ENCODE peak calls at places on chromosomes 7 and 10, in ten cellular contexts. One of them, this sample, is unnamed.

GRCh38 chr7:155764432-155764798 is 47.8 kb downstream of the SHH start:
- DNase-seq in H1: no peak
- DNase-seq in IMR-90: no peak
- DNase-seq in GM23248: no peak
- DNase-seq in fibroblast of lung: no peak
- DNase-seq in astrocyte: no peak
- DNase-seq in HepG2: no peak
- DNase-seq in GM12878: no peak
- DNase-seq in DND-41: peak; percentile 84
- DNase-seq in SK-N-SH: no peak
- DNase-seq in this sample: no peak

GRCh38 chr10:77970869-77971803 is 44.6 kb upstream of the DLG5 start:
- DNase-seq in H1: no peak
- DNase-seq in IMR-90: peak; percentile 98
- DNase-seq in GM23248: peak; percentile 95
- DNase-seq in fibroblast of lung: peak; percentile 95
- DNase-seq in astrocyte: peak; percentile 94
- DNase-seq in HepG2: peak; percentile 92
- DNase-seq in GM12878: no peak
- DNase-seq in DND-41: peak; percentile 16
- DNase-seq in SK-N-SH: peak; percentile 68
- DNase-seq in this sample: peak; percentile 83

GRCh38 chr10:44422153-44422552 is 37.3 kb upstream of the CXCL12 start:
- DNase-seq in H1: no peak
- DNase-seq in IMR-90: no peak
- DNase-seq in GM23248: no peak
- DNase-seq in fibroblast of lung: no peak
- DNase-seq in astrocyte: no peak
- DNase-seq in HepG2: no peak
- DNase-seq in GM12878: no peak
- DNase-seq in DND-41: no peak
- DNase-seq in SK-N-SH: no peak
- DNase-seq in this sample: no peak

GRCh38 chr10:26543567-26544306 is 105.6 kb downstream of the APBB1IP start:
- DNase-seq in H1: no peak
- DNase-seq in IMR-90: no peak
- DNase-seq in GM23248: no peak
- DNase-seq in fibroblast of lung: no peak
- DNase-seq in astrocyte: no peak
- DNase-seq in HepG2: no peak
- DNase-seq in GM12878: peak; percentile 41
- DNase-seq in DND-41: no peak
- DNase-seq in SK-N-SH: no peak
- DNase-seq in this sample: no peak

GRCh38 chr7:100827330-100828226 is at the start of gene EPHB4:
- DNase-seq in H1: no peak
- DNase-seq in IMR-90: peak; percentile 86
- DNase-seq in GM23248: peak; percentile 77
- DNase-seq in fibroblast of lung: peak; percentile 88
- DNase-seq in astrocyte: peak; percentile 80
- DNase-seq in HepG2: peak; percentile 90
- DNase-seq in GM12878: no peak
- DNase-seq in DND-41: no peak
- DNase-seq in SK-N-SH: peak; percentile 88
- DNase-seq in this sample: peak; percentile 92

GRCh38 chr10:74058071-74058470 is 60.2 kb downstream of the VCL start:
- DNase-seq in H1: no peak
- DNase-seq in IMR-90: no peak
- DNase-seq in GM23248: no peak
- DNase-seq in fibroblast of lung: no peak
- DNase-seq in astrocyte: no peak
- DNase-seq in HepG2: no peak
- DNase-seq in GM12878: no peak
- DNase-seq in DND-41: peak; percentile 57
- DNase-seq in SK-N-SH: no peak
- DNase-seq in this sample: no peak

GRCh38 chr7:91565499-91566331 is 301.5 kb downstream of the FZD1 start:
- DNase-seq in H1: no peak
- DNase-seq in IMR-90: no peak
- DNase-seq in GM23248: peak; percentile 53
- DNase-seq in fibroblast of lung: peak; percentile 63
- DNase-seq in astrocyte: peak; percentile 52
- DNase-seq in HepG2: peak; percentile 95
- DNase-seq in GM12878: no peak
- DNase-seq in DND-41: no peak
- DNase-seq in SK-N-SH: peak; percentile 44
- DNase-seq in this sample: no peak

GRCh38 chr7:93013471-93014061 is 104.2 kb downstream of the SAMD9 start:
- DNase-seq in H1: no peak
- DNase-seq in IMR-90: peak; percentile 66
- DNase-seq in GM23248: no peak
- DNase-seq in fibroblast of lung: peak; percentile 20
- DNase-seq in astrocyte: no peak
- DNase-seq in HepG2: no peak
- DNase-seq in GM12878: no peak
- DNase-seq in DND-41: no peak
- DNase-seq in SK-N-SH: no peak
- DNase-seq in this sample: no peak

GRCh38 chr7:2045559-2046405 is 187.0 kb downstream of the MAD1L1 start:
- DNase-seq in H1: no peak
- DNase-seq in IMR-90: no peak
- DNase-seq in GM23248: no peak
- DNase-seq in fibroblast of lung: no peak
- DNase-seq in astrocyte: no peak
- DNase-seq in HepG2: no peak
- DNase-seq in GM12878: no peak
- DNase-seq in DND-41: no peak
- DNase-seq in SK-N-SH: peak; percentile 24
- DNase-seq in this sample: peak; percentile 63

GRCh38 chr10:27986831-27987230 is 12.0 kb downstream of the ODAD2 start:
- DNase-seq in H1: no peak
- DNase-seq in IMR-90: no peak
- DNase-seq in GM23248: no peak
- DNase-seq in fibroblast of lung: no peak
- DNase-seq in astrocyte: no peak
- DNase-seq in HepG2: no peak
- DNase-seq in GM12878: no peak
- DNase-seq in DND-41: no peak
- DNase-seq in SK-N-SH: no peak
- DNase-seq in this sample: no peak

GRCh38 chr10:55215699-55216098 is 414.7 kb upstream of the PCDH15 start:
- DNase-seq in H1: no peak
- DNase-seq in IMR-90: no peak
- DNase-seq in GM23248: no peak
- DNase-seq in fibroblast of lung: no peak
- DNase-seq in astrocyte: no peak
- DNase-seq in HepG2: no peak
- DNase-seq in GM12878: no peak
- DNase-seq in DND-41: no peak
- DNase-seq in SK-N-SH: no peak
- DNase-seq in this sample: no peak

GRCh38 chr10:63637833-63638443 is 116.7 kb downstream of the REEP3 start:
- DNase-seq in H1: no peak
- DNase-seq in IMR-90: no peak
- DNase-seq in GM23248: no peak
- DNase-seq in fibroblast of lung: no peak
- DNase-seq in astrocyte: no peak
- DNase-seq in HepG2: no peak
- DNase-seq in GM12878: no peak
- DNase-seq in DND-41: no peak
- DNase-seq in SK-N-SH: no peak
- DNase-seq in this sample: no peak

GRCh38 chr10:60387531-60387930 is 2.1 kb downstream of the ANK3 start:
- DNase-seq in H1: no peak
- DNase-seq in IMR-90: no peak
- DNase-seq in GM23248: no peak
- DNase-seq in fibroblast of lung: no peak
- DNase-seq in astrocyte: no peak
- DNase-seq in HepG2: no peak
- DNase-seq in GM12878: no peak
- DNase-seq in DND-41: no peak
- DNase-seq in SK-N-SH: no peak
- DNase-seq in this sample: no peak

GRCh38 chr10:60390224-60390626 is 550 bp upstream of the ANK3 start:
- DNase-seq in H1: no peak
- DNase-seq in IMR-90: peak; percentile 70
- DNase-seq in GM23248: peak; percentile 8
- DNase-seq in fibroblast of lung: peak; percentile 56
- DNase-seq in astrocyte: peak; percentile 47
- DNase-seq in HepG2: no peak
- DNase-seq in GM12878: no peak
- DNase-seq in DND-41: no peak
- DNase-seq in SK-N-SH: no peak
- DNase-seq in this sample: no peak

GRCh38 chr10:60389413-60390009 is at the start of gene ANK3:
- DNase-seq in H1: no peak
- DNase-seq in IMR-90: no peak
- DNase-seq in GM23248: no peak
- DNase-seq in fibroblast of lung: no peak
- DNase-seq in astrocyte: no peak
- DNase-seq in HepG2: no peak
- DNase-seq in GM12878: no peak
- DNase-seq in DND-41: no peak
- DNase-seq in SK-N-SH: no peak
- DNase-seq in this sample: no peak

GRCh38 chr10:60388116-60388515 is 1.6 kb downstream of the ANK3 start:
- DNase-seq in H1: no peak
- DNase-seq in IMR-90: no peak
- DNase-seq in GM23248: no peak
- DNase-seq in fibroblast of lung: no peak
- DNase-seq in astrocyte: no peak
- DNase-seq in HepG2: no peak
- DNase-seq in GM12878: no peak
- DNase-seq in DND-41: no peak
- DNase-seq in SK-N-SH: no peak
- DNase-seq in this sample: no peak

GRCh38 chr10:60388709-60389241 is 900 bp downstream of the ANK3 start:
- DNase-seq in H1: no peak
- DNase-seq in IMR-90: no peak
- DNase-seq in GM23248: no peak
- DNase-seq in fibroblast of lung: no peak
- DNase-seq in astrocyte: no peak
- DNase-seq in HepG2: no peak
- DNase-seq in GM12878: no peak
- DNase-seq in DND-41: no peak
- DNase-seq in SK-N-SH: no peak
- DNase-seq in this sample: no peak
- H3K27ac ChIP-seq in H1: no peak overlapping the region
- H3K27ac ChIP-seq in IMR-90: no peak overlapping the region
- H3K27ac ChIP-seq in GM23248: no peak overlapping the region
- H3K27ac ChIP-seq in fibroblast of lung: no peak overlapping the region
- H3K27ac ChIP-seq in astrocyte: no peak overlapping the region
- H3K27ac ChIP-seq in HepG2: no peak overlapping the region
- H3K27ac ChIP-seq in GM12878: no peak overlapping the region
- H3K27ac ChIP-seq in DND-41: no peak overlapping the region
- H3K27ac ChIP-seq in SK-N-SH: no peak overlapping the region
- H3K27ac ChIP-seq in this sample: no peak overlapping the region

DNA sequence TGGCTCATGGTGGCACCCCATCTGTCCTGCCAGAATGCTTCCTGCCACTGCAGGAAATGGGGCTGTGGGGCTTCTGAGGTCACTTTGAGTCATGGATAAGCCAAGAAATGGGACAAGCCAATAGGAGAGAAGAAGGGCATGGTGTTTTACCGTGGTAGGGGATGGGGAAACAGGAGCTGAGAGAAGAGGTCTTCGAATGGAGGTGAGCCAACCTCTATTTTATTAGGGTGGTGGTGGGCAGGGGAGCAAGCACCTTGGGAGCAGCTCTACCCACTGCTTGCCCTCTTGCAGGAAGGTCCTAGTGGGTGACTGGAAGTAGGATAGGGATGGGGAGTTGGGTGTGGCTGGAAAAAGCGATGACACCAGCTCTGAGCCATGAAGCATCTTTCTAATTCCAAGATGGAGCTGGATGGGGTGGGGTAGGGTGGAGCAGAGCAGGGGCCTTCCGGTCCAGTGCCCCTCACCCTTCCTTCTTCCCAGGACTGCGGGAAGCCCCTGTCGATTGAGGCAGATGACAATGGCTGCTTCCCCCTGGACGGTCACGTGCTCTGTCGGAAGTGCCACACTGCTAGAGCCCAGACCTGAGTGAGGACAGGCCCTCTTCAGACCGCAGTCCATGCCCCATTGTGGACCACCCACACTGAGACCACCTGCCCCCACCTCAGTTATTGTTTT is 9.1 kb downstream of the ZYX start:
- DNase-seq in H1: no peak
- DNase-seq in IMR-90: no peak
- DNase-seq in GM23248: peak; percentile 40
- DNase-seq in fibroblast of lung: no peak
- DNase-seq in astrocyte: no peak
- DNase-seq in HepG2: no peak
- DNase-seq in GM12878: no peak
- DNase-seq in DND-41: no peak
- DNase-seq in SK-N-SH: no peak
- DNase-seq in this sample: peak; percentile 56
- H3K36me3 ChIP-seq in H1: peaks cover 76% of the 10 kb centered on the region
- H3K36me3 ChIP-seq in IMR-90: peaks cover 73% of the 10 kb centered on the region
- H3K36me3 ChIP-seq in GM23248: peaks cover 27% of the 10 kb centered on the region
- H3K36me3 ChIP-seq in fibroblast of lung: peaks cover 50% of the 10 kb centered on the region
- H3K36me3 ChIP-seq in astrocyte: peaks cover 51% of the 10 kb centered on the region
- H3K36me3 ChIP-seq in HepG2: peaks cover 11% of the 10 kb centered on the region
- H3K36me3 ChIP-seq in GM12878: peaks cover 7% of the 10 kb centered on the region
- H3K36me3 ChIP-seq in DND-41: no peaks in the 10 kb centered on the region
- H3K36me3 ChIP-seq in SK-N-SH: peaks cover 56% of the 10 kb centered on the region
- H3K36me3 ChIP-seq in this sample: peaks cover 11% of the 10 kb centered on the region

DNA sequence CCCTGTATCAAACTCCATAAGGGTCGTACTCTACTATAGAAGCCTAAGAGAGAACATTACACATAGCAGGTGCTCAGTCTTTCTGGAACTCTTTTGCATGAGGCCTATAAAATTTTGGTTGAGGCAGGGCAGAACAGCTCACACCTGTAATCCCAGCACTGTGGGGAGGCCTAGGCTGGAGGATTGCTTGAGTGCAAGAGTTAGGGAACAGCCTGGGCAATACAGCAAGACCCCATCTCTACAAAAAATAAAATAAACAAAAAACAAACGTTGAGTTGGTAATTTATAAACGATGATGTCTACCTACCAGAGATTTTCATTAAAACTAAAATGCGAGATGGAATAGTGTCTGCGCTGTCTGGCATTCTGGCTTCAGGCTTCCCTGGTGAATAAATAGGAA is 876 bp downstream of the PON2 start:
- DNase-seq in H1: no peak
- DNase-seq in IMR-90: no peak
- DNase-seq in GM23248: no peak
- DNase-seq in fibroblast of lung: no peak
- DNase-seq in astrocyte: no peak
- DNase-seq in HepG2: no peak
- DNase-seq in GM12878: no peak
- DNase-seq in DND-41: no peak
- DNase-seq in SK-N-SH: no peak
- DNase-seq in this sample: no peak
- H3K9ac ChIP-seq in H1: no peak overlapping the region
- H3K9ac ChIP-seq in IMR-90: peak overlapping the region; percentile 84
- H3K9ac ChIP-seq in GM23248: peak overlapping the region; percentile 92
- H3K9ac ChIP-seq in fibroblast of lung: peak overlapping the region; percentile 73
- H3K9ac ChIP-seq in astrocyte: peak overlapping the region; percentile 88
- H3K9ac ChIP-seq in HepG2: peak overlapping the region; percentile 90
- H3K9ac ChIP-seq in GM12878: no peak overlapping the region
- H3K9ac ChIP-seq in DND-41: no peak overlapping the region
- H3K9ac ChIP-seq in SK-N-SH: peak overlapping the region; percentile 86
- H3K9ac ChIP-seq in this sample: no peak overlapping the region

DNA sequence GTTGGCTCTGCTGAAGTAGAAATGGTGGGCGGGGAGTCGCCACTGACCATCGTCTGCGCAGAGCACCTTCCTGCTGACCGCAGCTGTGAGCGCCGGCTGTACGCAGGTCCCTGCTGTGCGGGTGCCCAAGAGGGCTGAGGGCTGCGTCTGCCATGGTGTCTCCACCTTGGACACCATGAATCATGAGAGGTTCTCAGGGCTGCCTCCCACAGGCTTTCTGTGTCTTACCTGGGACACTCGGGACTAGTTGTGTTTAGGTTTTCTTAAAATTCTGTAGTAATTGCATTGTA is 44.9 kb upstream of the PRKAR1B start:
- DNase-seq in H1: no peak
- DNase-seq in IMR-90: no peak
- DNase-seq in GM23248: no peak
- DNase-seq in fibroblast of lung: no peak
- DNase-seq in astrocyte: no peak
- DNase-seq in HepG2: no peak
- DNase-seq in GM12878: no peak
- DNase-seq in DND-41: no peak
- DNase-seq in SK-N-SH: no peak
- DNase-seq in this sample: peak; percentile 71
- H3K27ac ChIP-seq in H1: no peak overlapping the region
- H3K27ac ChIP-seq in IMR-90: no peak overlapping the region
- H3K27ac ChIP-seq in GM23248: no peak overlapping the region
- H3K27ac ChIP-seq in fibroblast of lung: no peak overlapping the region
- H3K27ac ChIP-seq in astrocyte: no peak overlapping the region
- H3K27ac ChIP-seq in HepG2: no peak overlapping the region
- H3K27ac ChIP-seq in GM12878: no peak overlapping the region
- H3K27ac ChIP-seq in DND-41: no peak overlapping the region
- H3K27ac ChIP-seq in SK-N-SH: no peak overlapping the region
- H3K27ac ChIP-seq in this sample: peak overlapping the region; percentile 25